ENCODE peak calls at places on chromosomes 5 and 9, in nine cellular contexts. C, H, G, W, X, D, K, V and F are unnamed samples.

GRCh38 chr5:151051066-151051930 is 29.5 kb downstream of the TNIP1 start:
- DNase-seq in C (peak; percentile 47), H (peak; percentile 67), G (peak; percentile 82), W (peak; percentile 87), X (peak; percentile 71), D (peak; percentile 87), K (peak; percentile 85), V (peak; percentile 81), F (peak; percentile 84)

GRCh38 chr9:109269839-109270238 is 51.0 kb downstream of the EPB41L4B start:
- DNase-seq in C (no peak), H (no peak), G (no peak), W (no peak), X (no peak), D (no peak), K (no peak), V (no peak), F (no peak)

GRCh38 chr9:7185612-7186011 is 427.8 kb downstream of the KDM4C start:
- DNase-seq in C (no peak), H (no peak), G (no peak), W (no peak), X (no peak), D (peak; percentile 92), K (no peak), V (peak; percentile 84), F (no peak)

GRCh38 chr9:127783111-127783621 is 2.7 kb upstream of the CDK9 start:
- DNase-seq in C (peak; percentile 78), H (peak; percentile 72), G (peak; percentile 56), W (peak; percentile 85), X (no peak), D (no peak), K (no peak), V (no peak), F (no peak)

GRCh38 chr9:100111235-100111634 is 12.2 kb downstream of the INVS start:
- DNase-seq in C (no peak), H (no peak), G (peak; percentile 93), W (peak; percentile 82), X (peak; percentile 66), D (peak; percentile 98), K (peak; percentile 88), V (peak; percentile 98), F (peak; percentile 80)

GRCh38 chr5:149297340-149298023 is 25.8 kb downstream of the AFAP1L1 start:
- DNase-seq in C (no peak), H (no peak), G (no peak), W (no peak), X (no peak), D (no peak), K (no peak), V (no peak), F (no peak)

GRCh38 chr9:124771867-124772621 is 933 bp upstream of the NR6A1 start:
- DNase-seq in C (no peak), H (no peak), G (peak; percentile 75), W (peak; percentile 81), X (no peak), D (peak; percentile 81), K (no peak), V (peak; percentile 78), F (peak; percentile 74)

GRCh38 chr5:96816430-96816939 is 8.7 kb upstream of the ERAP1 start:
- DNase-seq in C (peak; percentile 68), H (peak; percentile 77), G (no peak), W (no peak), X (no peak), D (no peak), K (no peak), V (no peak), F (no peak)

GRCh38 chr5:143176048-143176447 is 227.4 kb downstream of the NR3C1 start:
- DNase-seq in C (no peak), H (no peak), G (no peak), W (no peak), X (no peak), D (no peak), K (no peak), V (peak; percentile 50), F (no peak)

GRCh38 chr9:136671646-136672430 is 9.1 kb downstream of the EGFL7 start:
- DNase-seq in C (no peak), H (no peak), G (no peak), W (no peak), X (no peak), D (peak; percentile 31), K (no peak), V (peak; percentile 59), F (peak; percentile 64)

GRCh38 chr5:176562189-176562588 is 13.0 kb downstream of the CDHR2 start:
- DNase-seq in C (no peak), H (no peak), G (no peak), W (no peak), X (no peak), D (no peak), K (no peak), V (no peak), F (no peak)

GRCh38 chr5:148844433-148845279 is 18.2 kb downstream of the ADRB2 start:
- DNase-seq in C (peak; percentile 49), H (no peak), G (no peak), W (no peak), X (no peak), D (no peak), K (no peak), V (no peak), F (no peak)

GRCh38 chr5:126814721-126815404 is 37.9 kb downstream of the LMNB1 start:
- DNase-seq in C (no peak), H (no peak), G (no peak), W (no peak), X (no peak), D (peak; percentile 64), K (no peak), V (peak; percentile 54), F (no peak)

GRCh38 chr5:26024774-26025173 is 1013.6 kb downstream of the CDH9 start:
- DNase-seq in C (no peak), H (no peak), G (no peak), W (no peak), X (no peak), D (no peak), K (no peak), V (no peak), F (no peak)

GRCh38 chr9:37650873-37651768 is at the start of gene FRMPD1:
- DNase-seq in C (peak; percentile 19), H (peak; percentile 26), G (peak; percentile 70), W (peak; percentile 79), X (no peak), D (peak; percentile 51), K (no peak), V (peak; percentile 76), F (peak; percentile 75)

GRCh38 chr9:74729129-74729710 is 158.5 kb downstream of the TRPM6 start:
- DNase-seq in C (no peak), H (no peak), G (no peak), W (no peak), X (no peak), D (peak; percentile 26), K (no peak), V (peak; percentile 7), F (no peak)

GRCh38 chr9:90024419-90024818 is 419.6 kb downstream of the GADD45G start:
- DNase-seq in C (no peak), H (no peak), G (no peak), W (no peak), X (no peak), D (no peak), K (no peak), V (no peak), F (no peak)

GRCh38 chr5:10637944-10638343 is 74.1 kb downstream of the ANKRD33B start:
- DNase-seq in C (no peak), H (no peak), G (no peak), W (no peak), X (no peak), D (no peak), K (no peak), V (no peak), F (no peak)

GRCh38 chr9:38639577-38639940 is 19.2 kb upstream of the ANKRD18A start:
- DNase-seq in C (no peak), H (no peak), G (no peak), W (no peak), X (no peak), D (no peak), K (no peak), V (no peak), F (no peak)

GRCh38 chr5:113050606-113051391 is 74.2 kb downstream of the DCP2 start:
- DNase-seq in C (no peak), H (no peak), G (no peak), W (no peak), X (no peak), D (peak; percentile 65), K (no peak), V (peak; percentile 93), F (no peak)

DNA sequence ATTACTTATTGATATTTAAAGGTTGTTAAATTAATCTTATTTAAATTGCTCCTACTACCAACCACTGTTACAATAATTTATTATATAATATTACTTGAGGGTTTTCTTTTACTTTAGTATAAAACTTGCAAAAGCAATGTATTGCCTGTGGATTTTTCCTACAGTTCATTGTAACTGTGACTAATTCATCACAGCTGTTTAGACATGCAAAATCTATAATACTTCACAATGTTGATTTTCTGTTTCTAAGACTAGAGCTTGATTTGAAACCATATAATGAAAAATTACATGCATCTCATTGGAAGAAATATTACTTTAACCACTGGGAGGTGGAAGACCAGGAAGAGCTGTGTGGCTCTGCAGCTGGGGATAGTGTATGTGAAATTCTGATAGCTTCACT is 787.2 kb upstream of the WWC1 start:
- DNase-seq in C (no peak), H (no peak), G (no peak), W (no peak), X (no peak), D (no peak), K (no peak), V (no peak), F (no peak)
- H3K27ac ChIP-seq in C (no peak overlapping the region), H (no peak overlapping the region), G (no peak overlapping the region), W (no peak overlapping the region), X (no peak overlapping the region), D (no peak overlapping the region), K (no peak overlapping the region), V (no peak overlapping the region), F (no peak overlapping the region)

GRCh38 chr5:139275536-139276297 is 17.8 kb upstream of the MATR3 start:
- DNase-seq in C (no peak), H (no peak), G (no peak), W (no peak), X (no peak), D (no peak), K (no peak), V (no peak), F (no peak)
- H3K4me3 ChIP-seq in C (no peak overlapping the region), H (peak overlapping the region; percentile 35), G (peak overlapping the region; percentile 76), W (no peak overlapping the region), X (no peak overlapping the region), D (peak overlapping the region; percentile 2), K (no peak overlapping the region), V (peak overlapping the region; percentile 23), F (no peak overlapping the region)

GRCh38 chr9:129430940-129431693 is 189.8 kb downstream of the C9orf50 start:
- DNase-seq in C (no peak), H (no peak), G (no peak), W (no peak), X (no peak), D (no peak), K (no peak), V (no peak), F (no peak)
- H3K27ac ChIP-seq in C (no peak overlapping the region), H (no peak overlapping the region), G (no peak overlapping the region), W (no peak overlapping the region), X (no peak overlapping the region), D (no peak overlapping the region), K (no peak overlapping the region), V (no peak overlapping the region), F (no peak overlapping the region)

DNA sequence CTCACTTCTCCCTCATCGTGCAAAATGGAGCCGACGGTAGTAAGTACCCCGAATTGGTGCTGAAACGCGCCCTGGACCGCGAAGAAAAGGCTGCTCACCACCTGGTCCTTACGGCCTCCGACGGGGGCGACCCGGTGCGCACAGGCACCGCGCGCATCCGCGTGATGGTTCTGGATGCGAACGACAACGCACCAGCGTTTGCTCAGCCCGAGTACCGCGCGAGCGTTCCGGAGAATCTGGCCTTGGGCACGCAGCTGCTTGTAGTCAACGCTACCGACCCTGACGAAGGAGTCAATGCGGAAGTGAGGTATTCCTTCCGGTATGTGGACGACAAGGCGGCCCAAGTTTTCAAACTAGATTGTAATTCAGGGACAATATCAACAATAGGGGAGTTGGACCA is 979 bp downstream of the PCDHGA12 start:
- DNase-seq in C (no peak), H (no peak), G (no peak), W (no peak), X (no peak), D (peak; percentile 67), K (no peak), V (peak; percentile 27), F (no peak)
- H3K4me3 ChIP-seq in C (no peak overlapping the region), H (no peak overlapping the region), G (peak overlapping the region; percentile 64), W (peak overlapping the region; percentile 35), X (peak overlapping the region; percentile 15), D (no peak overlapping the region), K (peak overlapping the region; percentile 9), V (peak overlapping the region; percentile 61), F (no peak overlapping the region)